ENCODE peak calls at places on chromosomes 7 and 10, in five cellular contexts. N, W, R, M and D are unnamed samples.

GRCh38 chr7:127937066-127937680 is 94.1 kb downstream of the LRRC4 start:
- DNase-seq in M (no peak), W (no peak), N (no peak), R (no peak), D (no peak)

GRCh38 chr10:30502266-30503058 is 68.5 kb downstream of the MAP3K8 start:
- DNase-seq in M (no peak), R (peak; percentile 54), N (no peak), W (no peak), D (peak; percentile 39)

GRCh38 chr7:146655928-146656797 is 539.6 kb downstream of the CNTNAP2 start:
- DNase-seq in W (no peak), N (no peak), M (no peak), R (no peak), D (no peak)

GRCh38 chr7:157032644-157033482 is 22.4 kb upstream of the MNX1 start:
- DNase-seq in W (no peak), N (no peak), R (no peak), M (no peak), D (no peak)

GRCh38 chr10:68074404-68074774 is 694 bp downstream of the HERC4 start:
- DNase-seq in R (no peak), N (no peak), M (no peak), W (no peak), D (no peak)

GRCh38 chr10:100186253-100186780 is 488 bp upstream of the ERLIN1 start:
- DNase-seq in R (peak; percentile 62), M (no peak), W (no peak), N (no peak), D (peak; percentile 62)

GRCh38 chr7:87328281-87328680 is 17.2 kb upstream of the CROT start:
- DNase-seq in W (no peak), N (peak; percentile 3), R (peak; percentile 54), M (no peak), D (peak; percentile 55)

GRCh38 chr7:1678070-1678543 is 8.0 kb downstream of the ELFN1 start:
- DNase-seq in N (no peak), M (peak; percentile 57), R (no peak), W (peak; percentile 29), D (no peak)

GRCh38 chr7:75835688-75836285 is 22.2 kb upstream of the CCL24 start:
- DNase-seq in N (no peak), W (no peak), M (no peak), R (no peak), D (no peak)

GRCh38 chr7:31991846-31992245 is 78.4 kb downstream of the PDE1C start:
- DNase-seq in W (no peak), M (no peak), N (no peak), R (peak; percentile 34), D (no peak)